ENCODE peak calls at places on chromosomes 2 and 18, in ten cellular contexts. E, J, U, R, W, B, V, N, T and M are unnamed samples. For H4K20me1, the result is how much of the 10 kb centered on the place peaks cover.

GRCh38 chr2:174350018-174350417 is 15.3 kb downstream of the SP9 start:
- DNase-seq in E (no peak), J (no peak), U (no peak), R (peak), W (no peak), B (no peak), V (peak), N (peak), T (peak), M (peak)

GRCh38 chr2:241316825-241317224 is 1.1 kb downstream of the SEPTIN2 start:
- DNase-seq in E (no peak), J (no peak), U (no peak), R (peak), W (no peak), B (no peak), V (no peak), N (no peak), T (no peak), M (no peak)

GRCh38 chr2:24474053-24474452 is 17.0 kb upstream of the NCOA1 start:
- DNase-seq in E (no peak), J (no peak), U (no peak), R (no peak), W (no peak), B (no peak), V (no peak), N (no peak), T (no peak), M (no peak)

GRCh38 chr2:56369316-56369715 is 185.5 kb downstream of the CCDC85A start:
- DNase-seq in E (no peak), J (peak), U (no peak), R (peak), W (no peak), B (no peak), V (no peak), N (no peak), T (no peak), M (no peak)

GRCh38 chr2:225340923-225341322 is 58.6 kb upstream of the NYAP2 start:
- DNase-seq in E (no peak), J (no peak), U (no peak), R (no peak), W (no peak), B (no peak), V (no peak), N (no peak), T (no peak), M (no peak)

GRCh38 chr18:40902436-40902835 is 1052.6 kb upstream of the PIK3C3 start:
- DNase-seq in E (no peak), J (no peak), U (no peak), R (no peak), W (no peak), B (no peak), V (no peak), N (no peak), T (no peak), M (no peak)

GRCh38 chr2:163345795-163346573 is 389.8 kb downstream of the FIGN start:
- DNase-seq in E (no peak), J (peak), U (peak), R (peak), W (peak), B (no peak), V (peak), N (peak), T (peak), M (peak)

GRCh38 chr2:60973705-60974104 is 43.8 kb upstream of the PEX13 start:
- DNase-seq in E (peak), J (no peak), U (no peak), R (no peak), W (no peak), B (no peak), V (no peak), N (no peak), T (no peak), M (peak)

GRCh38 chr18:57923606-57924005 is 120.4 kb upstream of the NEDD4L start:
- DNase-seq in E (no peak), J (no peak), U (no peak), R (no peak), W (no peak), B (no peak), V (no peak), N (no peak), T (no peak), M (no peak)

GRCh38 chr2:208571764-208572131 is 165.2 kb downstream of the PTH2R start:
- DNase-seq in E (no peak), J (no peak), U (no peak), R (no peak), W (no peak), B (no peak), V (no peak), N (no peak), T (no peak), M (no peak)

GRCh38 chr2:29253495-29253894 is 138.3 kb downstream of the CLIP4 start:
- DNase-seq in E (no peak), J (no peak), U (no peak), R (no peak), W (no peak), B (no peak), V (no peak), N (no peak), T (no peak), M (no peak)

GRCh38 chr2:217756375-217757107 is 246.3 kb downstream of the TNS1 start:
- DNase-seq in E (peak), J (peak), U (peak), R (peak), W (peak), B (peak), V (peak), N (peak), T (peak), M (peak)

GRCh38 chr2:819121-819520 is 131.5 kb upstream of the SNTG2 start:
- DNase-seq in E (peak), J (no peak), U (no peak), R (no peak), W (no peak), B (no peak), V (no peak), N (no peak), T (no peak), M (no peak)
- H3K27ac ChIP-seq in E (no peak), J (no peak), U (no peak), R (no peak), W (no peak), B (no peak), V (no peak), N (no peak), T (no peak), M (no peak)

DNA sequence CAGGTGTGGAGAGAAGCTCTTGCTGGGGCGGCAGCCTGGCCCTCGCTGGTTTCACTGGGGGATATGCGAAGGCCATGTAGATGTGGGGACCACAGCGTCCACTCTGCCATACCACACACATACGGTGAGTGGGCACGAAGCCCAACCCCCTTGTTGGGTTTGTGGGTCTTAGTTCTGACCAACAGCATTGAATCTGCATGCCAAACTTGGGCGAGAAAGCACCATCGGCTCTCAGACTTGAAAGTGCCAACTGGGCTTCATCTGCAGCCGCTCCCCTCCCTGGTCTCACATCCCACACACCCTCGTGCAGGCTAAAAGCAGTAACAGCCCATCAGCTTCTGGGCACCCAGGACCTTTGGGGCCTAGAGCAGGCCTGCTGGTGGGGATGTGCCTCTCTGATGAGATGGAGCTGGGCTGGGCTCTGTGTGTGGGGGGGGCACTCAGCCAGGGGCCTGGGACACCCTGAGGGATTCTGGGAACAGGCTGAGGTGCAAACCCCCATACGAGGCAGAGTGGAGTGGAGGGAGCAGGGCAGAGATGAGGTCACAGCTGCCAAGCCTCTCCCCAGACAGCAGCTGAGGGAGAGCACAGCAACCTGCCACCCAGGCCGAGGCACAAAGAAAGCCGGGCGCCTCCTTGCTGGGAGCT is 264.4 kb downstream of the TWIST2 start:
- DNase-seq in E (no peak), J (no peak), U (no peak), R (no peak), W (no peak), B (no peak), V (no peak), N (no peak), T (no peak), M (no peak)
- H4K20me1 ChIP-seq in E (under half), J (under half), U (under half), R (under half), W (under half), B (under half), V (under half), N (under half), T (under half), M (under half)

DNA sequence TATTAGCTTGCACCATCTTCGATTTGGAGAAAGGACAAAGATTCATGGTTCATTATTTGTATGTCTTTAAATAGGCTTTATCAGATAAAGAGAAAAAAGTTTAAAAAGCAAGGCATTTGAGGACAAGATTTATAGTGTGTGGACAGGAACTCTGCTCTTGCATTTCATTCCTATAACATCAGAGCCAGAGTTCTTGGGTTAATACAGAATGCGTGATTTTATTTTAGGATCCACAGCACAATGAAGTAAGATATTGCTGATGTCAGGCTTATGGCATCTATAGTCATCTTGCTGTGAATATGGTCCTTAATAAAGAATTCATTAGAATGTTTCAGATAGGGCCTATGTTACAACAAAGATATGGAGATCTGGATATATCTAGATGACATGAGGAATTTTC is 19.7 kb downstream of the RASGRP3 start:
- DNase-seq in E (no peak), J (peak), U (no peak), R (peak), W (no peak), B (no peak), V (no peak), N (no peak), T (no peak), M (no peak)
- H3K27ac ChIP-seq in E (no peak), J (no peak), U (no peak), R (no peak), W (no peak), B (no peak), V (peak), N (no peak), T (no peak), M (no peak)

GRCh38 chr2:105886029-105886454 is 141.3 kb downstream of the NCK2 start:
- DNase-seq in E (no peak), J (peak), U (no peak), R (peak), W (no peak), B (no peak), V (no peak), N (no peak), T (no peak), M (no peak)
- H4K20me1 ChIP-seq in E (under half), J (under half), U (under half), R (under half), W (under half), B (under half), V (under half), N (under half), T (under half), M (under half)

GRCh38 chr2:238892796-238893195 is 44.9 kb downstream of the TWIST2 start:
- DNase-seq in E (no peak), J (no peak), U (no peak), R (peak), W (no peak), B (no peak), V (no peak), N (no peak), T (no peak), M (no peak)

GRCh38 chr2:238895361-238895882 is 47.5 kb downstream of the TWIST2 start:
- DNase-seq in E (no peak), J (peak), U (no peak), R (peak), W (no peak), B (no peak), V (no peak), N (no peak), T (no peak), M (no peak)

GRCh38 chr2:238894950-238895298 is 47.0 kb downstream of the TWIST2 start:
- DNase-seq in E (no peak), J (no peak), U (no peak), R (peak), W (no peak), B (no peak), V (no peak), N (no peak), T (no peak), M (no peak)

GRCh38 chr2:238893349-238894000 is 45.6 kb downstream of the TWIST2 start:
- DNase-seq in E (no peak), J (no peak), U (no peak), R (peak), W (no peak), B (no peak), V (no peak), N (no peak), T (peak), M (no peak)

GRCh38 chr2:238894226-238894949 is 46.5 kb downstream of the TWIST2 start:
- DNase-seq in E (no peak), J (no peak), U (no peak), R (peak), W (no peak), B (no peak), V (no peak), N (no peak), T (no peak), M (no peak)
- H3K27ac ChIP-seq in E (no peak), J (peak), U (no peak), R (peak), W (no peak), B (no peak), V (no peak), N (no peak), T (no peak), M (no peak)